ENCODE peak calls at places on chromosomes 5 and 9, in ten cellular contexts. One of them, this sample, is unnamed.

GRCh38 chr9:591292-591691 is 250.2 kb upstream of the DMRT1 start:
- DNase-seq in breast epithelium: no peak
- DNase-seq in HFF-Myc: no peak
- DNase-seq in brain microvascular endothelial cell: no peak
- DNase-seq in colonic mucosa: peak; percentile 80
- DNase-seq in IMR-90: no peak
- DNase-seq in fibroblast of lung: peak; percentile 7
- DNase-seq in CD8-positive, alpha-beta T cell: no peak
- DNase-seq in right atrium auricular region: peak; percentile 77
- DNase-seq in sigmoid colon: no peak
- DNase-seq in this sample: no peak

GRCh38 chr9:76135902-76136301 is 245.4 kb downstream of the PCSK5 start:
- DNase-seq in sigmoid colon: no peak
- DNase-seq in IMR-90: no peak
- DNase-seq in breast epithelium: no peak
- DNase-seq in right atrium auricular region: no peak
- DNase-seq in HFF-Myc: no peak
- DNase-seq in colonic mucosa: no peak
- DNase-seq in CD8-positive, alpha-beta T cell: no peak
- DNase-seq in fibroblast of lung: no peak
- DNase-seq in brain microvascular endothelial cell: no peak
- DNase-seq in this sample: no peak

GRCh38 chr5:67802766-67803165 is 412.8 kb upstream of the PIK3R1 start:
- DNase-seq in CD8-positive, alpha-beta T cell: no peak
- DNase-seq in right atrium auricular region: no peak
- DNase-seq in brain microvascular endothelial cell: no peak
- DNase-seq in HFF-Myc: no peak
- DNase-seq in fibroblast of lung: no peak
- DNase-seq in sigmoid colon: no peak
- DNase-seq in breast epithelium: no peak
- DNase-seq in IMR-90: no peak
- DNase-seq in colonic mucosa: no peak
- DNase-seq in this sample: no peak

GRCh38 chr9:115691686-115692085 is 461.9 kb upstream of the PAPPA start:
- DNase-seq in IMR-90: peak; percentile 90
- DNase-seq in HFF-Myc: peak; percentile 72
- DNase-seq in right atrium auricular region: no peak
- DNase-seq in sigmoid colon: no peak
- DNase-seq in breast epithelium: no peak
- DNase-seq in CD8-positive, alpha-beta T cell: no peak
- DNase-seq in colonic mucosa: no peak
- DNase-seq in fibroblast of lung: peak; percentile 83
- DNase-seq in brain microvascular endothelial cell: no peak
- DNase-seq in this sample: peak; percentile 42

GRCh38 chr5:121366515-121366914 is 485.2 kb upstream of the FTMT start:
- DNase-seq in fibroblast of lung: peak; percentile 62
- DNase-seq in CD8-positive, alpha-beta T cell: no peak
- DNase-seq in IMR-90: peak; percentile 80
- DNase-seq in colonic mucosa: no peak
- DNase-seq in HFF-Myc: no peak
- DNase-seq in brain microvascular endothelial cell: no peak
- DNase-seq in breast epithelium: no peak
- DNase-seq in right atrium auricular region: no peak
- DNase-seq in sigmoid colon: no peak
- DNase-seq in this sample: peak; percentile 16

GRCh38 chr9:86303316-86303975 is 21.1 kb upstream of the ISCA1 start:
- DNase-seq in fibroblast of lung: peak; percentile 36
- DNase-seq in IMR-90: peak; percentile 53
- DNase-seq in colonic mucosa: no peak
- DNase-seq in CD8-positive, alpha-beta T cell: peak; percentile 21
- DNase-seq in right atrium auricular region: no peak
- DNase-seq in breast epithelium: no peak
- DNase-seq in brain microvascular endothelial cell: no peak
- DNase-seq in sigmoid colon: no peak
- DNase-seq in HFF-Myc: no peak
- DNase-seq in this sample: no peak

GRCh38 chr5:179373101-179373934 is 28.1 kb upstream of the ADAMTS2 start:
- DNase-seq in HFF-Myc: no peak
- DNase-seq in fibroblast of lung: no peak
- DNase-seq in right atrium auricular region: no peak
- DNase-seq in sigmoid colon: peak; percentile 40
- DNase-seq in breast epithelium: peak; percentile 25
- DNase-seq in CD8-positive, alpha-beta T cell: no peak
- DNase-seq in IMR-90: no peak
- DNase-seq in colonic mucosa: no peak
- DNase-seq in brain microvascular endothelial cell: no peak
- DNase-seq in this sample: no peak

GRCh38 chr5:171984748-171985419 is 21.6 kb downstream of the FBXW11 start:
- DNase-seq in HFF-Myc: peak; percentile 94
- DNase-seq in sigmoid colon: no peak
- DNase-seq in breast epithelium: no peak
- DNase-seq in right atrium auricular region: no peak
- DNase-seq in brain microvascular endothelial cell: peak; percentile 89
- DNase-seq in CD8-positive, alpha-beta T cell: no peak
- DNase-seq in fibroblast of lung: peak; percentile 98
- DNase-seq in colonic mucosa: no peak
- DNase-seq in IMR-90: peak; percentile 98
- DNase-seq in this sample: peak; percentile 86

GRCh38 chr5:5533927-5534326 is 111.5 kb downstream of the ICE1 start:
- DNase-seq in IMR-90: no peak
- DNase-seq in CD8-positive, alpha-beta T cell: no peak
- DNase-seq in brain microvascular endothelial cell: no peak
- DNase-seq in right atrium auricular region: no peak
- DNase-seq in HFF-Myc: no peak
- DNase-seq in colonic mucosa: no peak
- DNase-seq in sigmoid colon: no peak
- DNase-seq in fibroblast of lung: no peak
- DNase-seq in breast epithelium: no peak
- DNase-seq in this sample: no peak

GRCh38 chr9:87816041-87816440 is 66.6 kb upstream of the SPATA31E1 start:
- DNase-seq in IMR-90: peak; percentile 4
- DNase-seq in CD8-positive, alpha-beta T cell: no peak
- DNase-seq in right atrium auricular region: no peak
- DNase-seq in fibroblast of lung: peak; percentile 21
- DNase-seq in breast epithelium: no peak
- DNase-seq in sigmoid colon: no peak
- DNase-seq in HFF-Myc: peak; percentile 12
- DNase-seq in colonic mucosa: no peak
- DNase-seq in brain microvascular endothelial cell: no peak
- DNase-seq in this sample: no peak

GRCh38 chr9:75233011-75233410 is 144.7 kb downstream of the OSTF1 start:
- DNase-seq in sigmoid colon: no peak
- DNase-seq in brain microvascular endothelial cell: peak; percentile 74
- DNase-seq in CD8-positive, alpha-beta T cell: no peak
- DNase-seq in fibroblast of lung: no peak
- DNase-seq in HFF-Myc: no peak
- DNase-seq in IMR-90: no peak
- DNase-seq in colonic mucosa: no peak
- DNase-seq in breast epithelium: no peak
- DNase-seq in right atrium auricular region: no peak
- DNase-seq in this sample: no peak

GRCh38 chr5:178324481-178325310 is 92.1 kb upstream of the PHYKPL start:
- DNase-seq in fibroblast of lung: no peak
- DNase-seq in HFF-Myc: no peak
- DNase-seq in sigmoid colon: peak; percentile 57
- DNase-seq in CD8-positive, alpha-beta T cell: no peak
- DNase-seq in IMR-90: no peak
- DNase-seq in brain microvascular endothelial cell: no peak
- DNase-seq in right atrium auricular region: no peak
- DNase-seq in breast epithelium: no peak
- DNase-seq in colonic mucosa: no peak
- DNase-seq in this sample: no peak

GRCh38 chr5:149895416-149896345 is 48.9 kb downstream of the PDE6A start:
- DNase-seq in breast epithelium: no peak
- DNase-seq in right atrium auricular region: no peak
- DNase-seq in fibroblast of lung: peak; percentile 55
- DNase-seq in sigmoid colon: no peak
- DNase-seq in HFF-Myc: no peak
- DNase-seq in CD8-positive, alpha-beta T cell: no peak
- DNase-seq in brain microvascular endothelial cell: no peak
- DNase-seq in colonic mucosa: no peak
- DNase-seq in IMR-90: peak; percentile 10
- DNase-seq in this sample: no peak

GRCh38 chr5:74020488-74020887 is 394.5 kb downstream of the ARHGEF28 start:
- DNase-seq in brain microvascular endothelial cell: no peak
- DNase-seq in IMR-90: no peak
- DNase-seq in CD8-positive, alpha-beta T cell: no peak
- DNase-seq in right atrium auricular region: no peak
- DNase-seq in breast epithelium: no peak
- DNase-seq in colonic mucosa: no peak
- DNase-seq in fibroblast of lung: no peak
- DNase-seq in HFF-Myc: no peak
- DNase-seq in sigmoid colon: no peak
- DNase-seq in this sample: no peak

GRCh38 chr5:98248949-98249348 is 524.5 kb upstream of the RGMB start:
- DNase-seq in fibroblast of lung: peak; percentile 96
- DNase-seq in CD8-positive, alpha-beta T cell: no peak
- DNase-seq in colonic mucosa: no peak
- DNase-seq in IMR-90: peak; percentile 96
- DNase-seq in brain microvascular endothelial cell: peak; percentile 81
- DNase-seq in HFF-Myc: no peak
- DNase-seq in breast epithelium: no peak
- DNase-seq in sigmoid colon: no peak
- DNase-seq in right atrium auricular region: no peak
- DNase-seq in this sample: peak; percentile 71

GRCh38 chr9:68704498-68704803 is 589 bp upstream of the PIP5K1B start:
- DNase-seq in CD8-positive, alpha-beta T cell: no peak
- DNase-seq in right atrium auricular region: no peak
- DNase-seq in sigmoid colon: peak; percentile 67
- DNase-seq in colonic mucosa: no peak
- DNase-seq in fibroblast of lung: no peak
- DNase-seq in HFF-Myc: no peak
- DNase-seq in breast epithelium: no peak
- DNase-seq in IMR-90: no peak
- DNase-seq in brain microvascular endothelial cell: no peak
- DNase-seq in this sample: no peak
- H3K4me3 ChIP-seq in CD8-positive, alpha-beta T cell: no peak overlapping the region
- H3K4me3 ChIP-seq in right atrium auricular region: peak overlapping the region; percentile 66
- H3K4me3 ChIP-seq in sigmoid colon: peak overlapping the region; percentile 88
- H3K4me3 ChIP-seq in colonic mucosa: peak overlapping the region; percentile 60
- H3K4me3 ChIP-seq in fibroblast of lung: no peak overlapping the region
- H3K4me3 ChIP-seq in HFF-Myc: no peak overlapping the region
- H3K4me3 ChIP-seq in breast epithelium: peak overlapping the region; percentile 73
- H3K4me3 ChIP-seq in IMR-90: no peak overlapping the region
- H3K4me3 ChIP-seq in brain microvascular endothelial cell: no peak overlapping the region
- H3K4me3 ChIP-seq in this sample: no peak overlapping the region

DNA sequence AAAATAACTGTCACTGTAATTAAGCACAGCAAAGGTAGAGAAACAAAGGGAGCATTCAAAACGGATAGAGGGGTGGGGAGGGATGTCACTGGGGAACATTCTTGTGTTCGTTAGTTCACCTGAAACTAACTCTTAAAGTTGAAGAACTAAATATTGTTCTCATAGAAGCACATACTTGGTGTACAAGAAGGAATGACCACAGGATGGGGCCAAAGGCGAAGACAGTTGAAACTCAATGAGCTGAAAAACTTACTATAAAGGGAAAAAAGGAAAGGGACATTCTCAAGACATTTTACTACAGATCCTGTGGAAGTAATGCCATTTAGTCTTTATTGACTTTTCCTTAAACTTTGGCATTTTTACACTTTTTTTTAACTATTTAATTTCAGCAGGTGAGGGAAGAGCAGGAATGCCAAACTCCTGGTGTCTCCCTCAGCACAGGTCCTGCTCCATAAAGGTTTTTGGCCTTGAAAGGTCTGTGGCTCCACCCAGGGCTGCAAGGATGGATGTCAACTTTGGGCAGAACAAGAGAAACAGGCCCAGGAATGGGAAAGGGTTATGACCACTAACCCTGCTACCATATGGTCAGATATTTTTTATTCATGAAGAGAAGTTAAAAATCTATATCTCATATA is 197.6 kb upstream of the RASA1 start:
- DNase-seq in IMR-90: peak; percentile 77
- DNase-seq in colonic mucosa: peak; percentile 24
- DNase-seq in brain microvascular endothelial cell: peak; percentile 64
- DNase-seq in CD8-positive, alpha-beta T cell: no peak
- DNase-seq in fibroblast of lung: peak; percentile 64
- DNase-seq in right atrium auricular region: no peak
- DNase-seq in sigmoid colon: no peak
- DNase-seq in breast epithelium: peak; percentile 50
- DNase-seq in HFF-Myc: peak; percentile 50
- DNase-seq in this sample: peak; percentile 36
- TF ChIP-seq CTCF in IMR-90: peak; percentile 74
- TF ChIP-seq CTCF in colonic mucosa: peak; percentile 24
- TF ChIP-seq CTCF in brain microvascular endothelial cell: peak; percentile 69
- TF ChIP-seq CTCF in CD8-positive, alpha-beta T cell: no peak
- TF ChIP-seq CTCF in fibroblast of lung: peak; percentile 58
- TF ChIP-seq CTCF in right atrium auricular region: peak; percentile 12
- TF ChIP-seq CTCF in sigmoid colon: no peak
- TF ChIP-seq CTCF in breast epithelium: no peak
- TF ChIP-seq CTCF in HFF-Myc: peak; percentile 42
- TF ChIP-seq CTCF in this sample: peak; percentile 68

DNA sequence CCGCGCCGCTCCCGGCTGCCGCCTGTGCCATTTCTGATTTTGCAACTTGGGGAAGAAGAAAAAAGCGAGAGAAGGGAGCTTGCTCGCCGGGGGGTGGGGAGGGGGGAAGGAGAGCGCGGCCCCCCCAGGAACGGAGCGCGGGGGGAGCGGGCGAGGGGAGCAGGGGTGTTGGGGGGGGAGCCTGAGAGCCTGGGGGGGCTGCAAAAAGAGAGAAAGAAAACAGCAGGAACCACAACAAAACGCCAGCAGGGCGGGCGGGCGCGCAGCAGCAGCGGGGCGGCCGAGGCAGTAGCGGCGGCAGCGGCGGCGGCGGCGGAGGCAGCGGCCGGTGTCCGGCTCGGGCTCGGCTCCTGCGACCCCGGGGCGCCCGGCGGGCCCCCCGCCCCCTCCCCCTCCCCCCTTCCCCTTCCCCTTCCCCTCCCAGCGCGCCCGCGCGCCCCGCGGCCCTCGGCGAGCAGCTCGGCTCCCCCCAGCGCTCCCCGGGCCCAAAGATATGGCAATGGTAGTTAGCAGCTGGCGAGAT is 1.6 kb downstream of the NR2F1 start:
- DNase-seq in colonic mucosa: no peak
- DNase-seq in fibroblast of lung: no peak
- DNase-seq in right atrium auricular region: no peak
- DNase-seq in brain microvascular endothelial cell: no peak
- DNase-seq in breast epithelium: no peak
- DNase-seq in sigmoid colon: no peak
- DNase-seq in CD8-positive, alpha-beta T cell: no peak
- DNase-seq in HFF-Myc: no peak
- DNase-seq in IMR-90: no peak
- DNase-seq in this sample: no peak
- H3K4me3 ChIP-seq in colonic mucosa: peak overlapping the region; percentile 25
- H3K4me3 ChIP-seq in fibroblast of lung: peak overlapping the region; percentile 10
- H3K4me3 ChIP-seq in right atrium auricular region: peak overlapping the region; percentile 66
- H3K4me3 ChIP-seq in brain microvascular endothelial cell: peak overlapping the region; percentile 68
- H3K4me3 ChIP-seq in breast epithelium: peak overlapping the region; percentile 63
- H3K4me3 ChIP-seq in sigmoid colon: peak overlapping the region; percentile 63
- H3K4me3 ChIP-seq in CD8-positive, alpha-beta T cell: no peak overlapping the region
- H3K4me3 ChIP-seq in HFF-Myc: peak overlapping the region; percentile 67
- H3K4me3 ChIP-seq in IMR-90: peak overlapping the region; percentile 99
- H3K4me3 ChIP-seq in this sample: peak overlapping the region; percentile 92

DNA sequence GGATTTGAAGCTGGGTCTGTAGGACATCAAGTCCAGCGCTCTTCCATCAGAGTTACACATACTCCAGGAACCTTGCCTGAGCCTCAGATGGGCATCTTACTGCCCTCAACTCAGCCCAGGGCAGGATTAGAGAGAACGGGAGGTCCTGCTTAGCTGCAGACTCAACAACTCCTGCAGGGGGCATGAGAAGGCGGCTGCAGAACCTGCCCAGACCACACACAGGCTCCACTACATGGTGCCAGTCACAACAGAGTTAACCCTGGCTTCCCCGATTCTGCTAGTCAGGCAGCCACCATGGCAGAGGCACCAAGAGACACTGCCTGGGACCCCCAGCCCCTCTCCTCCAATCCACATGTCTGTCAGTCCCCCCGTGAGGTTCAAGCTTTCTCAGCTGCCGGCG is 23.9 kb upstream of the CPLX2 start:
- DNase-seq in CD8-positive, alpha-beta T cell: no peak
- DNase-seq in breast epithelium: no peak
- DNase-seq in colonic mucosa: no peak
- DNase-seq in fibroblast of lung: no peak
- DNase-seq in brain microvascular endothelial cell: no peak
- DNase-seq in sigmoid colon: no peak
- DNase-seq in right atrium auricular region: no peak
- DNase-seq in IMR-90: peak; percentile 19
- DNase-seq in HFF-Myc: no peak
- DNase-seq in this sample: no peak
- TF ChIP-seq CTCF in CD8-positive, alpha-beta T cell: no peak
- TF ChIP-seq CTCF in breast epithelium: no peak
- TF ChIP-seq CTCF in colonic mucosa: no peak
- TF ChIP-seq CTCF in fibroblast of lung: peak; percentile 30
- TF ChIP-seq CTCF in brain microvascular endothelial cell: peak; percentile 42
- TF ChIP-seq CTCF in sigmoid colon: no peak
- TF ChIP-seq CTCF in right atrium auricular region: no peak
- TF ChIP-seq CTCF in IMR-90: peak; percentile 41
- TF ChIP-seq CTCF in HFF-Myc: peak; percentile 46
- TF ChIP-seq CTCF in this sample: peak; percentile 53